ENCODE peak calls at places on chromosomes 7 and 10, in six cellular contexts. U is foreskin melanocyte, C is HFFc6, Q is NCI-H774, V is NCI-H1092 treated with DMSO at 0.1 percent for 48 hours, S is EH. P is an unnamed sample.

GRCh38 chr10:53827261-53827660 is 973.8 kb downstream of the PCDH15 start:
- DNase-seq in U (no peak), C (no peak), Q (no peak), V (no peak), S (no peak), P (no peak)

GRCh38 chr10:853017-853416 is 78.5 kb downstream of the LARP4B start:
- DNase-seq in U (no peak), C (no peak), Q (no peak), V (no peak), S (no peak), P (no peak)

GRCh38 chr7:99289185-99289584 is 16.5 kb downstream of the MYH16 start:
- DNase-seq in U (no peak), C (no peak), Q (no peak), V (no peak), S (no peak), P (no peak)

GRCh38 chr10:21398549-21399345 is 126.7 kb downstream of the SKIDA1 start:
- DNase-seq in U (peak), C (peak), Q (no peak), V (no peak), S (peak), P (no peak)

GRCh38 chr7:77565917-77566316 is 28.8 kb downstream of the PTPN12 start:
- DNase-seq in U (no peak), C (peak), Q (no peak), V (no peak), S (peak), P (no peak)

GRCh38 chr7:104054362-104054761 is 64.9 kb upstream of the RELN start:
- DNase-seq in U (no peak), C (no peak), Q (no peak), V (no peak), S (no peak), P (no peak)

GRCh38 chr7:136087881-136088280 is 110.7 kb upstream of the MTPN start:
- DNase-seq in U (no peak), C (no peak), Q (no peak), V (no peak), S (no peak), P (no peak)

GRCh38 chr10:34889004-34889869 is 74.1 kb upstream of the PARD3 start:
- DNase-seq in U (peak), C (peak), Q (no peak), V (no peak), S (peak), P (no peak)

GRCh38 chr7:49093218-49093617 is 168.9 kb downstream of the CDC14C start:
- DNase-seq in U (no peak), C (no peak), Q (no peak), V (no peak), S (no peak), P (no peak)

P was measured in SK-N-DZ.